ENCODE peak calls at places on chromosomes 3 and 15, in ten cellular contexts. I, B, X, S, E, M, R, D, G and T are unnamed samples.

GRCh38 chr3:7684193-7684592 is 817.4 kb upstream of the LMCD1 start:
- DNase-seq in I (no peak), B (no peak), X (no peak), S (no peak), E (no peak), M (no peak), R (no peak), D (no peak), G (no peak), T (no peak)

GRCh38 chr3:50327943-50328691 is at the start of gene TUSC2:
- DNase-seq in I (peak), B (peak), X (peak), S (peak), E (peak), M (peak), R (peak), D (peak), G (peak), T (peak)

GRCh38 chr3:67765575-67765974 is 111.2 kb upstream of the SUCLG2 start:
- DNase-seq in I (no peak), B (peak), X (no peak), S (no peak), E (no peak), M (no peak), R (no peak), D (no peak), G (no peak), T (no peak)

GRCh38 chr3:166527325-166527724 is 690.1 kb upstream of the BCHE start:
- DNase-seq in I (no peak), B (peak), X (no peak), S (no peak), E (no peak), M (no peak), R (peak), D (no peak), G (no peak), T (no peak)

GRCh38 chr3:171088496-171088895 is 62.0 kb upstream of the SLC2A2 start:
- DNase-seq in I (no peak), B (peak), X (no peak), S (no peak), E (no peak), M (no peak), R (no peak), D (no peak), G (no peak), T (no peak)

GRCh38 chr3:29880809-29881208 is 599.9 kb downstream of the RBMS3 start:
- DNase-seq in I (no peak), B (no peak), X (no peak), S (no peak), E (no peak), M (no peak), R (no peak), D (no peak), G (no peak), T (peak)

GRCh38 chr15:99305761-99306505 is 54.7 kb downstream of the LRRC28 start:
- DNase-seq in I (peak), B (peak), X (no peak), S (no peak), E (no peak), M (no peak), R (peak), D (no peak), G (no peak), T (peak)

GRCh38 chr3:168964736-168965135 is 698.8 kb downstream of the MECOM start:
- DNase-seq in I (no peak), B (no peak), X (no peak), S (no peak), E (no peak), M (no peak), R (no peak), D (no peak), G (no peak), T (no peak)

GRCh38 chr3:16364963-16365362 is 100.0 kb downstream of the OXNAD1 start:
- DNase-seq in I (no peak), B (no peak), X (no peak), S (no peak), E (no peak), M (no peak), R (no peak), D (no peak), G (no peak), T (no peak)

GRCh38 chr3:11060500-11061251 is 68.1 kb downstream of the SLC6A1 start:
- DNase-seq in I (peak), B (peak), X (peak), S (peak), E (peak), M (peak), R (peak), D (peak), G (peak), T (peak)

GRCh38 chr3:133461291-133461690 is 61.4 kb downstream of the BFSP2 start:
- DNase-seq in I (no peak), B (no peak), X (no peak), S (no peak), E (no peak), M (no peak), R (no peak), D (no peak), G (no peak), T (no peak)

GRCh38 chr3:149151843-149152242 is 22.4 kb downstream of the HPS3 start:
- DNase-seq in I (no peak), B (peak), X (no peak), S (no peak), E (no peak), M (peak), R (peak), D (no peak), G (no peak), T (no peak)

GRCh38 chr15:68733666-68734065 is 87.0 kb downstream of the ANP32A start:
- DNase-seq in I (no peak), B (no peak), X (no peak), S (no peak), E (no peak), M (no peak), R (peak), D (no peak), G (no peak), T (no peak)

GRCh38 chr3:153052096-153052460 is 109.9 kb upstream of the RAP2B start:
- DNase-seq in I (peak), B (peak), X (no peak), S (no peak), E (peak), M (peak), R (peak), D (no peak), G (no peak), T (no peak)

GRCh38 chr15:92796163-92796611 is 103.9 kb upstream of the CHD2 start:
- DNase-seq in I (no peak), B (no peak), X (no peak), S (no peak), E (no peak), M (no peak), R (no peak), D (no peak), G (no peak), T (no peak)

GRCh38 chr15:74651251-74651741 is 35.7 kb downstream of the CLK3 start:
- DNase-seq in I (no peak), B (no peak), X (no peak), S (no peak), E (no peak), M (no peak), R (no peak), D (no peak), G (no peak), T (no peak)

GRCh38 chr3:177015881-177016280 is 181.4 kb downstream of the TBL1XR1 start:
- DNase-seq in I (no peak), B (no peak), X (no peak), S (no peak), E (no peak), M (no peak), R (no peak), D (no peak), G (no peak), T (peak)

GRCh38 chr15:64524778-64525177 is 64.4 kb downstream of the ZNF609 start:
- DNase-seq in I (no peak), B (no peak), X (no peak), S (no peak), E (no peak), M (no peak), R (peak), D (no peak), G (no peak), T (no peak)